ENCODE peak calls at places on chromosomes 7 and 10, in eight cellular contexts. One of them, this sample, is unnamed.

GRCh38 chr10:13961096-13961495 is 369.6 kb downstream of the FRMD4A start:
- DNase-seq in activated CD8-positive, alpha-beta memory T cell treated with anti-CD3 and anti-CD28 coated beads, Interleukin-2, amount 50 U/mL, for 4 hours: no peak
- DNase-seq in HTR-8/SVneo: peak
- DNase-seq in K562: no peak
- DNase-seq in memory B cell: no peak
- DNase-seq in activated naive CD4-positive, alpha-beta T cell treated with anti-CD3 and anti-CD28 coated beads, Interleukin-2, amount 10 ng/mL, durations not matched to agents 7 days and 5 days: no peak
- DNase-seq in GM23248: peak
- DNase-seq in HEK293T: no peak
- DNase-seq in this sample: no peak

GRCh38 chr7:92674379-92674778 is 84.2 kb upstream of the FAM133B start:
- DNase-seq in activated CD8-positive, alpha-beta memory T cell treated with anti-CD3 and anti-CD28 coated beads, Interleukin-2, amount 50 U/mL, for 4 hours: no peak
- DNase-seq in HTR-8/SVneo: no peak
- DNase-seq in K562: no peak
- DNase-seq in memory B cell: no peak
- DNase-seq in activated naive CD4-positive, alpha-beta T cell treated with anti-CD3 and anti-CD28 coated beads, Interleukin-2, amount 10 ng/mL, durations not matched to agents 7 days and 5 days: no peak
- DNase-seq in GM23248: no peak
- DNase-seq in HEK293T: no peak
- DNase-seq in this sample: no peak

GRCh38 chr7:95245828-95246227 is 78.5 kb downstream of the PON1 start:
- DNase-seq in activated CD8-positive, alpha-beta memory T cell treated with anti-CD3 and anti-CD28 coated beads, Interleukin-2, amount 50 U/mL, for 4 hours: no peak
- DNase-seq in HTR-8/SVneo: no peak
- DNase-seq in K562: no peak
- DNase-seq in memory B cell: no peak
- DNase-seq in activated naive CD4-positive, alpha-beta T cell treated with anti-CD3 and anti-CD28 coated beads, Interleukin-2, amount 10 ng/mL, durations not matched to agents 7 days and 5 days: no peak
- DNase-seq in GM23248: no peak
- DNase-seq in HEK293T: no peak
- DNase-seq in this sample: no peak

GRCh38 chr10:84296071-84296981 is 32.1 kb upstream of the CCSER2 start:
- DNase-seq in activated CD8-positive, alpha-beta memory T cell treated with anti-CD3 and anti-CD28 coated beads, Interleukin-2, amount 50 U/mL, for 4 hours: no peak
- DNase-seq in HTR-8/SVneo: peak
- DNase-seq in K562: no peak
- DNase-seq in memory B cell: no peak
- DNase-seq in activated naive CD4-positive, alpha-beta T cell treated with anti-CD3 and anti-CD28 coated beads, Interleukin-2, amount 10 ng/mL, durations not matched to agents 7 days and 5 days: no peak
- DNase-seq in GM23248: peak
- DNase-seq in HEK293T: no peak
- DNase-seq in this sample: no peak

GRCh38 chr7:32574626-32575025 is 79.3 kb downstream of the AVL9 start:
- DNase-seq in activated CD8-positive, alpha-beta memory T cell treated with anti-CD3 and anti-CD28 coated beads, Interleukin-2, amount 50 U/mL, for 4 hours: no peak
- DNase-seq in HTR-8/SVneo: no peak
- DNase-seq in K562: no peak
- DNase-seq in memory B cell: no peak
- DNase-seq in activated naive CD4-positive, alpha-beta T cell treated with anti-CD3 and anti-CD28 coated beads, Interleukin-2, amount 10 ng/mL, durations not matched to agents 7 days and 5 days: no peak
- DNase-seq in GM23248: no peak
- DNase-seq in HEK293T: no peak
- DNase-seq in this sample: no peak

GRCh38 chr10:107834706-107835105 is 670.2 kb upstream of the SORCS1 start:
- DNase-seq in activated CD8-positive, alpha-beta memory T cell treated with anti-CD3 and anti-CD28 coated beads, Interleukin-2, amount 50 U/mL, for 4 hours: no peak
- DNase-seq in HTR-8/SVneo: no peak
- DNase-seq in K562: no peak
- DNase-seq in memory B cell: no peak
- DNase-seq in activated naive CD4-positive, alpha-beta T cell treated with anti-CD3 and anti-CD28 coated beads, Interleukin-2, amount 10 ng/mL, durations not matched to agents 7 days and 5 days: no peak
- DNase-seq in GM23248: peak
- DNase-seq in HEK293T: no peak
- DNase-seq in this sample: peak

GRCh38 chr7:20647908-20648776 is 32.7 kb downstream of the ABCB5 start:
- DNase-seq in activated CD8-positive, alpha-beta memory T cell treated with anti-CD3 and anti-CD28 coated beads, Interleukin-2, amount 50 U/mL, for 4 hours: no peak
- DNase-seq in HTR-8/SVneo: peak
- DNase-seq in K562: peak
- DNase-seq in memory B cell: no peak
- DNase-seq in activated naive CD4-positive, alpha-beta T cell treated with anti-CD3 and anti-CD28 coated beads, Interleukin-2, amount 10 ng/mL, durations not matched to agents 7 days and 5 days: no peak
- DNase-seq in GM23248: peak
- DNase-seq in HEK293T: peak
- DNase-seq in this sample: peak

GRCh38 chr7:117982071-117983055 is 109.1 kb upstream of the CTTNBP2 start:
- DNase-seq in activated CD8-positive, alpha-beta memory T cell treated with anti-CD3 and anti-CD28 coated beads, Interleukin-2, amount 50 U/mL, for 4 hours: no peak
- DNase-seq in HTR-8/SVneo: no peak
- DNase-seq in K562: no peak
- DNase-seq in memory B cell: no peak
- DNase-seq in activated naive CD4-positive, alpha-beta T cell treated with anti-CD3 and anti-CD28 coated beads, Interleukin-2, amount 10 ng/mL, durations not matched to agents 7 days and 5 days: no peak
- DNase-seq in GM23248: no peak
- DNase-seq in HEK293T: no peak
- DNase-seq in this sample: no peak

GRCh38 chr10:30433779-30434272 is at the start of gene MAP3K8:
- DNase-seq in activated CD8-positive, alpha-beta memory T cell treated with anti-CD3 and anti-CD28 coated beads, Interleukin-2, amount 50 U/mL, for 4 hours: peak
- DNase-seq in HTR-8/SVneo: peak
- DNase-seq in K562: peak
- DNase-seq in memory B cell: peak
- DNase-seq in activated naive CD4-positive, alpha-beta T cell treated with anti-CD3 and anti-CD28 coated beads, Interleukin-2, amount 10 ng/mL, durations not matched to agents 7 days and 5 days: peak
- DNase-seq in GM23248: peak
- DNase-seq in HEK293T: peak
- DNase-seq in this sample: peak

GRCh38 chr7:135169936-135170222 is 628 bp downstream of the CYREN start:
- DNase-seq in activated CD8-positive, alpha-beta memory T cell treated with anti-CD3 and anti-CD28 coated beads, Interleukin-2, amount 50 U/mL, for 4 hours: no peak
- DNase-seq in HTR-8/SVneo: no peak
- DNase-seq in K562: no peak
- DNase-seq in memory B cell: no peak
- DNase-seq in activated naive CD4-positive, alpha-beta T cell treated with anti-CD3 and anti-CD28 coated beads, Interleukin-2, amount 10 ng/mL, durations not matched to agents 7 days and 5 days: no peak
- DNase-seq in GM23248: no peak
- DNase-seq in HEK293T: no peak
- DNase-seq in this sample: no peak

GRCh38 chr7:47188653-47189315 is 393.1 kb downstream of the TNS3 start:
- DNase-seq in activated CD8-positive, alpha-beta memory T cell treated with anti-CD3 and anti-CD28 coated beads, Interleukin-2, amount 50 U/mL, for 4 hours: no peak
- DNase-seq in HTR-8/SVneo: no peak
- DNase-seq in K562: peak
- DNase-seq in memory B cell: no peak
- DNase-seq in activated naive CD4-positive, alpha-beta T cell treated with anti-CD3 and anti-CD28 coated beads, Interleukin-2, amount 10 ng/mL, durations not matched to agents 7 days and 5 days: no peak
- DNase-seq in GM23248: no peak
- DNase-seq in HEK293T: no peak
- DNase-seq in this sample: no peak

GRCh38 chr7:51366930-51367613 is 50.5 kb upstream of the COBL start:
- DNase-seq in activated CD8-positive, alpha-beta memory T cell treated with anti-CD3 and anti-CD28 coated beads, Interleukin-2, amount 50 U/mL, for 4 hours: no peak
- DNase-seq in HTR-8/SVneo: peak
- DNase-seq in K562: peak
- DNase-seq in memory B cell: no peak
- DNase-seq in activated naive CD4-positive, alpha-beta T cell treated with anti-CD3 and anti-CD28 coated beads, Interleukin-2, amount 10 ng/mL, durations not matched to agents 7 days and 5 days: peak
- DNase-seq in GM23248: peak
- DNase-seq in HEK293T: peak
- DNase-seq in this sample: peak

GRCh38 chr10:8829592-8829991 is 775.1 kb downstream of the GATA3 start:
- DNase-seq in activated CD8-positive, alpha-beta memory T cell treated with anti-CD3 and anti-CD28 coated beads, Interleukin-2, amount 50 U/mL, for 4 hours: no peak
- DNase-seq in HTR-8/SVneo: no peak
- DNase-seq in K562: no peak
- DNase-seq in memory B cell: no peak
- DNase-seq in activated naive CD4-positive, alpha-beta T cell treated with anti-CD3 and anti-CD28 coated beads, Interleukin-2, amount 10 ng/mL, durations not matched to agents 7 days and 5 days: no peak
- DNase-seq in GM23248: no peak
- DNase-seq in HEK293T: no peak
- DNase-seq in this sample: no peak

GRCh38 chr10:79358811-79359210 is 11.5 kb downstream of the PPIF start:
- DNase-seq in activated CD8-positive, alpha-beta memory T cell treated with anti-CD3 and anti-CD28 coated beads, Interleukin-2, amount 50 U/mL, for 4 hours: no peak
- DNase-seq in HTR-8/SVneo: no peak
- DNase-seq in K562: no peak
- DNase-seq in memory B cell: peak
- DNase-seq in activated naive CD4-positive, alpha-beta T cell treated with anti-CD3 and anti-CD28 coated beads, Interleukin-2, amount 10 ng/mL, durations not matched to agents 7 days and 5 days: no peak
- DNase-seq in GM23248: no peak
- DNase-seq in HEK293T: no peak
- DNase-seq in this sample: no peak

GRCh38 chr7:128395748-128396147 is 14.0 kb downstream of the IMPDH1 start:
- DNase-seq in activated CD8-positive, alpha-beta memory T cell treated with anti-CD3 and anti-CD28 coated beads, Interleukin-2, amount 50 U/mL, for 4 hours: no peak
- DNase-seq in HTR-8/SVneo: no peak
- DNase-seq in K562: no peak
- DNase-seq in memory B cell: no peak
- DNase-seq in activated naive CD4-positive, alpha-beta T cell treated with anti-CD3 and anti-CD28 coated beads, Interleukin-2, amount 10 ng/mL, durations not matched to agents 7 days and 5 days: no peak
- DNase-seq in GM23248: no peak
- DNase-seq in HEK293T: no peak
- DNase-seq in this sample: no peak

GRCh38 chr7:153381275-153382119 is 621.9 kb downstream of the ACTR3B start:
- DNase-seq in activated CD8-positive, alpha-beta memory T cell treated with anti-CD3 and anti-CD28 coated beads, Interleukin-2, amount 50 U/mL, for 4 hours: no peak
- DNase-seq in HTR-8/SVneo: no peak
- DNase-seq in K562: peak
- DNase-seq in memory B cell: no peak
- DNase-seq in activated naive CD4-positive, alpha-beta T cell treated with anti-CD3 and anti-CD28 coated beads, Interleukin-2, amount 10 ng/mL, durations not matched to agents 7 days and 5 days: peak
- DNase-seq in GM23248: peak
- DNase-seq in HEK293T: peak
- DNase-seq in this sample: peak

GRCh38 chr10:7593068-7593467 is 73.7 kb downstream of the ITIH5 start:
- DNase-seq in activated CD8-positive, alpha-beta memory T cell treated with anti-CD3 and anti-CD28 coated beads, Interleukin-2, amount 50 U/mL, for 4 hours: no peak
- DNase-seq in HTR-8/SVneo: no peak
- DNase-seq in K562: no peak
- DNase-seq in memory B cell: no peak
- DNase-seq in activated naive CD4-positive, alpha-beta T cell treated with anti-CD3 and anti-CD28 coated beads, Interleukin-2, amount 10 ng/mL, durations not matched to agents 7 days and 5 days: no peak
- DNase-seq in GM23248: peak
- DNase-seq in HEK293T: no peak
- DNase-seq in this sample: no peak

GRCh38 chr7:127885843-127886242 is 145.4 kb downstream of the LRRC4 start:
- DNase-seq in activated CD8-positive, alpha-beta memory T cell treated with anti-CD3 and anti-CD28 coated beads, Interleukin-2, amount 50 U/mL, for 4 hours: no peak
- DNase-seq in HTR-8/SVneo: peak
- DNase-seq in K562: peak
- DNase-seq in memory B cell: no peak
- DNase-seq in activated naive CD4-positive, alpha-beta T cell treated with anti-CD3 and anti-CD28 coated beads, Interleukin-2, amount 10 ng/mL, durations not matched to agents 7 days and 5 days: no peak
- DNase-seq in GM23248: peak
- DNase-seq in HEK293T: no peak
- DNase-seq in this sample: peak

GRCh38 chr7:37690206-37690605 is 6.6 kb downstream of the GPR141 start:
- DNase-seq in activated CD8-positive, alpha-beta memory T cell treated with anti-CD3 and anti-CD28 coated beads, Interleukin-2, amount 50 U/mL, for 4 hours: no peak
- DNase-seq in HTR-8/SVneo: no peak
- DNase-seq in K562: no peak
- DNase-seq in memory B cell: no peak
- DNase-seq in activated naive CD4-positive, alpha-beta T cell treated with anti-CD3 and anti-CD28 coated beads, Interleukin-2, amount 10 ng/mL, durations not matched to agents 7 days and 5 days: no peak
- DNase-seq in GM23248: no peak
- DNase-seq in HEK293T: no peak
- DNase-seq in this sample: no peak

GRCh38 chr7:92702535-92702934 is 112.3 kb upstream of the FAM133B start:
- DNase-seq in activated CD8-positive, alpha-beta memory T cell treated with anti-CD3 and anti-CD28 coated beads, Interleukin-2, amount 50 U/mL, for 4 hours: no peak
- DNase-seq in HTR-8/SVneo: no peak
- DNase-seq in K562: no peak
- DNase-seq in memory B cell: no peak
- DNase-seq in activated naive CD4-positive, alpha-beta T cell treated with anti-CD3 and anti-CD28 coated beads, Interleukin-2, amount 10 ng/mL, durations not matched to agents 7 days and 5 days: no peak
- DNase-seq in GM23248: no peak
- DNase-seq in HEK293T: no peak
- DNase-seq in this sample: no peak

GRCh38 chr7:4631021-4631663 is 51.0 kb upstream of the FOXK1 start:
- DNase-seq in activated CD8-positive, alpha-beta memory T cell treated with anti-CD3 and anti-CD28 coated beads, Interleukin-2, amount 50 U/mL, for 4 hours: no peak
- DNase-seq in HTR-8/SVneo: no peak
- DNase-seq in K562: no peak
- DNase-seq in memory B cell: no peak
- DNase-seq in activated naive CD4-positive, alpha-beta T cell treated with anti-CD3 and anti-CD28 coated beads, Interleukin-2, amount 10 ng/mL, durations not matched to agents 7 days and 5 days: no peak
- DNase-seq in GM23248: no peak
- DNase-seq in HEK293T: no peak
- DNase-seq in this sample: no peak

This sample was measured in erythroblast.